ENCODE peak calls at places on chromosomes 7 and 10, in four cellular contexts. U is cardiac muscle cell, M is foreskin fibroblast, S is fibroblast of lung. K is an unnamed sample.

GRCh38 chr10:89274928-89275327 is 23.4 kb upstream of the LIPA start:
- DNase-seq in U (no peak), M (peak), S (peak), K (no peak)

GRCh38 chr10:28594401-28594800 is 61.5 kb downstream of the WAC start:
- DNase-seq in U (no peak), M (no peak), S (no peak), K (no peak)

GRCh38 chr10:44716470-44716869 is 194.7 kb upstream of the TMEM72 start:
- DNase-seq in U (no peak), M (no peak), S (no peak), K (no peak)

GRCh38 chr7:19102884-19103283 is 14.6 kb downstream of the TWIST1 start:
- DNase-seq in U (no peak), M (peak), S (no peak), K (no peak)

GRCh38 chr7:155399577-155399976 is 58.4 kb upstream of the EN2 start:
- DNase-seq in U (no peak), M (no peak), S (no peak), K (peak)

GRCh38 chr10:3054183-3054815 is 13.0 kb upstream of the PFKP start:
- DNase-seq in U (no peak), M (no peak), S (no peak), K (no peak)

GRCh38 chr10:131805696-131806095 is 95.1 kb upstream of the PPP2R2D start:
- DNase-seq in U (no peak), M (no peak), S (no peak), K (no peak)

GRCh38 chr7:150351587-150352194 is 10.3 kb upstream of the RARRES2 start:
- DNase-seq in U (no peak), M (no peak), S (peak), K (no peak)

GRCh38 chr7:7681936-7682329 is 36.5 kb downstream of the RPA3 start:
- DNase-seq in U (no peak), M (no peak), S (no peak), K (no peak)

GRCh38 chr7:91436655-91437054 is 172.4 kb downstream of the FZD1 start:
- DNase-seq in U (no peak), M (no peak), S (no peak), K (no peak)

GRCh38 chr7:26664735-26665420 is 199.5 kb downstream of the SKAP2 start:
- DNase-seq in U (no peak), M (peak), S (no peak), K (no peak)

GRCh38 chr7:150631084-150631824 is 931 bp downstream of the GIMAP6 start:
- DNase-seq in U (no peak), M (no peak), S (no peak), K (peak)

GRCh38 chr7:191105-192034 is 1.0 kb upstream of the FAM20C start:
- DNase-seq in U (peak), M (peak), S (peak), K (peak)

GRCh38 chr10:131675104-131675503 is 225.7 kb upstream of the PPP2R2D start:
- DNase-seq in U (no peak), M (no peak), S (no peak), K (no peak)

GRCh38 chr10:33163941-33164824 is 170.3 kb downstream of the NRP1 start:
- DNase-seq in U (no peak), M (no peak), S (no peak), K (no peak)

GRCh38 chr7:47536705-47537611 is 45.0 kb downstream of the TNS3 start:
- DNase-seq in U (peak), M (peak), S (peak), K (peak)

GRCh38 chr10:61731638-61732037 is 68.9 kb downstream of the CABCOCO1 start:
- DNase-seq in U (no peak), M (no peak), S (no peak), K (no peak)

GRCh38 chr10:43316988-43317387 is 50.1 kb upstream of the RASGEF1A start:
- DNase-seq in U (no peak), M (no peak), S (no peak), K (no peak)

GRCh38 chr10:62010366-62010765 is 108.9 kb downstream of the ARID5B start:
- DNase-seq in U (no peak), M (no peak), S (peak), K (no peak)

GRCh38 chr10:10850227-10850626 is 167.4 kb upstream of the CELF2 start:
- DNase-seq in U (no peak), M (no peak), S (no peak), K (no peak)

GRCh38 chr10:77622822-77623410 is 14.7 kb downstream of the KCNMA1 start:
- DNase-seq in U (no peak), M (no peak), S (no peak), K (no peak)

GRCh38 chr10:105681051-105681450 is 1040.0 kb downstream of the SORCS3 start:
- DNase-seq in U (no peak), M (peak), S (no peak), K (no peak)

GRCh38 chr7:105131033-105131656 is 117.1 kb downstream of the KMT2E start:
- DNase-seq in U (no peak), M (peak), S (no peak), K (no peak)